ENCODE peak calls at places on chromosomes 5 and 9, in ten cellular contexts. One of them, this sample, is unnamed.

GRCh38 chr9:19976226-19976625 is 187.4 kb upstream of the SLC24A2 start:
- DNase-seq in NCI-H1092 treated with DMSO at 0.1 percent for 48 hours: no peak
- DNase-seq in kidney tubule cell: peak; percentile 76
- DNase-seq in AG08395: no peak
- DNase-seq in adrenal gland: no peak
- DNase-seq in activated effector memory CD4-positive, alpha-beta T cell treated with Interleukin-2 at 50 U/mL for 16 hours: no peak
- DNase-seq in A172: peak; percentile 18
- DNase-seq in lung: no peak
- DNase-seq in iPS-NIHi11: no peak
- DNase-seq in GM12891: no peak
- DNase-seq in this sample: no peak

GRCh38 chr5:73565969-73566547 is 515 bp downstream of the UTP15 start:
- DNase-seq in iPS-NIHi11: no peak
- DNase-seq in adrenal gland: no peak
- DNase-seq in kidney tubule cell: no peak
- DNase-seq in GM12891: no peak
- DNase-seq in A172: no peak
- DNase-seq in activated effector memory CD4-positive, alpha-beta T cell treated with Interleukin-2 at 50 U/mL for 16 hours: no peak
- DNase-seq in NCI-H1092 treated with DMSO at 0.1 percent for 48 hours: no peak
- DNase-seq in lung: no peak
- DNase-seq in AG08395: no peak
- DNase-seq in this sample: peak; percentile 6

GRCh38 chr9:78236511-78236950 is 656 bp downstream of the CEP78 start:
- DNase-seq in A172: no peak
- DNase-seq in NCI-H1092 treated with DMSO at 0.1 percent for 48 hours: no peak
- DNase-seq in adrenal gland: no peak
- DNase-seq in kidney tubule cell: peak; percentile 54
- DNase-seq in activated effector memory CD4-positive, alpha-beta T cell treated with Interleukin-2 at 50 U/mL for 16 hours: no peak
- DNase-seq in GM12891: no peak
- DNase-seq in lung: no peak
- DNase-seq in iPS-NIHi11: no peak
- DNase-seq in AG08395: peak; percentile 9
- DNase-seq in this sample: peak; percentile 14

GRCh38 chr9:9790216-9790872 is 822.5 kb downstream of the PTPRD start:
- DNase-seq in GM12891: no peak
- DNase-seq in activated effector memory CD4-positive, alpha-beta T cell treated with Interleukin-2 at 50 U/mL for 16 hours: no peak
- DNase-seq in lung: no peak
- DNase-seq in kidney tubule cell: peak; percentile 66
- DNase-seq in iPS-NIHi11: peak; percentile 16
- DNase-seq in NCI-H1092 treated with DMSO at 0.1 percent for 48 hours: peak; percentile 80
- DNase-seq in A172: peak; percentile 41
- DNase-seq in adrenal gland: peak; percentile 23
- DNase-seq in AG08395: no peak
- DNase-seq in this sample: peak; percentile 66

GRCh38 chr9:36263662-36264061 is 5.4 kb upstream of the GNE start:
- DNase-seq in A172: no peak
- DNase-seq in activated effector memory CD4-positive, alpha-beta T cell treated with Interleukin-2 at 50 U/mL for 16 hours: no peak
- DNase-seq in GM12891: no peak
- DNase-seq in AG08395: no peak
- DNase-seq in iPS-NIHi11: no peak
- DNase-seq in NCI-H1092 treated with DMSO at 0.1 percent for 48 hours: peak; percentile 14
- DNase-seq in lung: no peak
- DNase-seq in adrenal gland: no peak
- DNase-seq in kidney tubule cell: no peak
- DNase-seq in this sample: no peak

GRCh38 chr5:106241409-106241808 is 1429.3 kb downstream of the EFNA5 start:
- DNase-seq in adrenal gland: no peak
- DNase-seq in lung: no peak
- DNase-seq in iPS-NIHi11: no peak
- DNase-seq in GM12891: no peak
- DNase-seq in NCI-H1092 treated with DMSO at 0.1 percent for 48 hours: no peak
- DNase-seq in A172: no peak
- DNase-seq in AG08395: no peak
- DNase-seq in kidney tubule cell: no peak
- DNase-seq in activated effector memory CD4-positive, alpha-beta T cell treated with Interleukin-2 at 50 U/mL for 16 hours: no peak
- DNase-seq in this sample: no peak

GRCh38 chr9:127245637-127246164 is 18.9 kb upstream of the GARNL3 start:
- DNase-seq in adrenal gland: no peak
- DNase-seq in GM12891: no peak
- DNase-seq in A172: no peak
- DNase-seq in iPS-NIHi11: no peak
- DNase-seq in NCI-H1092 treated with DMSO at 0.1 percent for 48 hours: no peak
- DNase-seq in activated effector memory CD4-positive, alpha-beta T cell treated with Interleukin-2 at 50 U/mL for 16 hours: no peak
- DNase-seq in lung: no peak
- DNase-seq in kidney tubule cell: no peak
- DNase-seq in AG08395: no peak
- DNase-seq in this sample: no peak

GRCh38 chr9:7237473-7238243 is 479.9 kb downstream of the KDM4C start:
- DNase-seq in adrenal gland: no peak
- DNase-seq in NCI-H1092 treated with DMSO at 0.1 percent for 48 hours: peak; percentile 36
- DNase-seq in A172: no peak
- DNase-seq in kidney tubule cell: no peak
- DNase-seq in lung: no peak
- DNase-seq in GM12891: no peak
- DNase-seq in iPS-NIHi11: no peak
- DNase-seq in activated effector memory CD4-positive, alpha-beta T cell treated with Interleukin-2 at 50 U/mL for 16 hours: no peak
- DNase-seq in AG08395: peak; percentile 65
- DNase-seq in this sample: no peak

GRCh38 chr5:140042551-140043507 is at the start of gene NRG2:
- DNase-seq in iPS-NIHi11: peak; percentile 91
- DNase-seq in A172: peak; percentile 72
- DNase-seq in lung: peak; percentile 38
- DNase-seq in NCI-H1092 treated with DMSO at 0.1 percent for 48 hours: peak; percentile 33
- DNase-seq in adrenal gland: peak; percentile 78
- DNase-seq in GM12891: peak; percentile 65
- DNase-seq in activated effector memory CD4-positive, alpha-beta T cell treated with Interleukin-2 at 50 U/mL for 16 hours: peak; percentile 37
- DNase-seq in kidney tubule cell: peak; percentile 64
- DNase-seq in AG08395: peak; percentile 83
- DNase-seq in this sample: peak; percentile 82

GRCh38 chr9:27485158-27485557 is 38.9 kb upstream of the IFNK start:
- DNase-seq in A172: no peak
- DNase-seq in iPS-NIHi11: no peak
- DNase-seq in lung: no peak
- DNase-seq in adrenal gland: no peak
- DNase-seq in kidney tubule cell: no peak
- DNase-seq in AG08395: no peak
- DNase-seq in GM12891: peak; percentile 25
- DNase-seq in NCI-H1092 treated with DMSO at 0.1 percent for 48 hours: no peak
- DNase-seq in activated effector memory CD4-positive, alpha-beta T cell treated with Interleukin-2 at 50 U/mL for 16 hours: no peak
- DNase-seq in this sample: no peak

GRCh38 chr5:14270212-14270702 is 127.1 kb downstream of the TRIO start:
- DNase-seq in AG08395: peak; percentile 80
- DNase-seq in adrenal gland: peak; percentile 58
- DNase-seq in NCI-H1092 treated with DMSO at 0.1 percent for 48 hours: peak; percentile 56
- DNase-seq in GM12891: no peak
- DNase-seq in iPS-NIHi11: peak; percentile 69
- DNase-seq in lung: peak; percentile 51
- DNase-seq in A172: peak; percentile 88
- DNase-seq in kidney tubule cell: peak; percentile 82
- DNase-seq in activated effector memory CD4-positive, alpha-beta T cell treated with Interleukin-2 at 50 U/mL for 16 hours: no peak
- DNase-seq in this sample: peak; percentile 78

GRCh38 chr5:78549043-78549442 is 99.5 kb downstream of the LHFPL2 start:
- DNase-seq in NCI-H1092 treated with DMSO at 0.1 percent for 48 hours: no peak
- DNase-seq in adrenal gland: no peak
- DNase-seq in activated effector memory CD4-positive, alpha-beta T cell treated with Interleukin-2 at 50 U/mL for 16 hours: no peak
- DNase-seq in iPS-NIHi11: no peak
- DNase-seq in GM12891: no peak
- DNase-seq in lung: no peak
- DNase-seq in A172: no peak
- DNase-seq in AG08395: no peak
- DNase-seq in kidney tubule cell: no peak
- DNase-seq in this sample: no peak

GRCh38 chr9:8062459-8062858 is 262.9 kb upstream of the DMAC1 start:
- DNase-seq in A172: no peak
- DNase-seq in NCI-H1092 treated with DMSO at 0.1 percent for 48 hours: no peak
- DNase-seq in activated effector memory CD4-positive, alpha-beta T cell treated with Interleukin-2 at 50 U/mL for 16 hours: no peak
- DNase-seq in lung: no peak
- DNase-seq in AG08395: no peak
- DNase-seq in iPS-NIHi11: no peak
- DNase-seq in adrenal gland: no peak
- DNase-seq in GM12891: no peak
- DNase-seq in kidney tubule cell: no peak
- DNase-seq in this sample: no peak

GRCh38 chr5:2187687-2188086 is 305.0 kb upstream of the IRX4 start:
- DNase-seq in kidney tubule cell: no peak
- DNase-seq in adrenal gland: no peak
- DNase-seq in NCI-H1092 treated with DMSO at 0.1 percent for 48 hours: no peak
- DNase-seq in AG08395: no peak
- DNase-seq in GM12891: no peak
- DNase-seq in lung: no peak
- DNase-seq in A172: no peak
- DNase-seq in iPS-NIHi11: no peak
- DNase-seq in activated effector memory CD4-positive, alpha-beta T cell treated with Interleukin-2 at 50 U/mL for 16 hours: no peak
- DNase-seq in this sample: no peak

GRCh38 chr5:9801908-9802307 is 171.8 kb upstream of the TAS2R1 start:
- DNase-seq in AG08395: no peak
- DNase-seq in A172: no peak
- DNase-seq in NCI-H1092 treated with DMSO at 0.1 percent for 48 hours: no peak
- DNase-seq in kidney tubule cell: no peak
- DNase-seq in GM12891: no peak
- DNase-seq in iPS-NIHi11: no peak
- DNase-seq in adrenal gland: no peak
- DNase-seq in activated effector memory CD4-positive, alpha-beta T cell treated with Interleukin-2 at 50 U/mL for 16 hours: no peak
- DNase-seq in lung: no peak
- DNase-seq in this sample: no peak

GRCh38 chr9:17318821-17319320 is 184.0 kb downstream of the CNTLN start:
- DNase-seq in lung: no peak
- DNase-seq in NCI-H1092 treated with DMSO at 0.1 percent for 48 hours: no peak
- DNase-seq in A172: no peak
- DNase-seq in adrenal gland: no peak
- DNase-seq in AG08395: peak; percentile 3
- DNase-seq in GM12891: no peak
- DNase-seq in kidney tubule cell: no peak
- DNase-seq in iPS-NIHi11: no peak
- DNase-seq in activated effector memory CD4-positive, alpha-beta T cell treated with Interleukin-2 at 50 U/mL for 16 hours: no peak
- DNase-seq in this sample: no peak

GRCh38 chr5:164563370-164563769 is 1058.0 kb downstream of the MAT2B start:
- DNase-seq in GM12891: no peak
- DNase-seq in adrenal gland: no peak
- DNase-seq in kidney tubule cell: no peak
- DNase-seq in AG08395: no peak
- DNase-seq in A172: no peak
- DNase-seq in iPS-NIHi11: no peak
- DNase-seq in NCI-H1092 treated with DMSO at 0.1 percent for 48 hours: no peak
- DNase-seq in activated effector memory CD4-positive, alpha-beta T cell treated with Interleukin-2 at 50 U/mL for 16 hours: no peak
- DNase-seq in lung: no peak
- DNase-seq in this sample: no peak

GRCh38 chr5:137310051-137310730 is 188.9 kb downstream of the SPOCK1 start:
- DNase-seq in lung: no peak
- DNase-seq in AG08395: peak; percentile 94
- DNase-seq in iPS-NIHi11: no peak
- DNase-seq in activated effector memory CD4-positive, alpha-beta T cell treated with Interleukin-2 at 50 U/mL for 16 hours: no peak
- DNase-seq in NCI-H1092 treated with DMSO at 0.1 percent for 48 hours: no peak
- DNase-seq in adrenal gland: no peak
- DNase-seq in GM12891: no peak
- DNase-seq in A172: peak; percentile 94
- DNase-seq in kidney tubule cell: peak; percentile 90
- DNase-seq in this sample: peak; percentile 83

GRCh38 chr5:150734579-150735384 is 24.0 kb downstream of the DCTN4 start:
- DNase-seq in NCI-H1092 treated with DMSO at 0.1 percent for 48 hours: no peak
- DNase-seq in A172: no peak
- DNase-seq in activated effector memory CD4-positive, alpha-beta T cell treated with Interleukin-2 at 50 U/mL for 16 hours: no peak
- DNase-seq in GM12891: no peak
- DNase-seq in iPS-NIHi11: peak; percentile 5
- DNase-seq in lung: peak; percentile 59
- DNase-seq in AG08395: no peak
- DNase-seq in kidney tubule cell: no peak
- DNase-seq in adrenal gland: peak; percentile 41
- DNase-seq in this sample: no peak

GRCh38 chr5:175195698-175196656 is 248.0 kb downstream of the DRD1 start:
- DNase-seq in activated effector memory CD4-positive, alpha-beta T cell treated with Interleukin-2 at 50 U/mL for 16 hours: no peak
- DNase-seq in kidney tubule cell: no peak
- DNase-seq in adrenal gland: no peak
- DNase-seq in lung: no peak
- DNase-seq in A172: no peak
- DNase-seq in NCI-H1092 treated with DMSO at 0.1 percent for 48 hours: no peak
- DNase-seq in GM12891: no peak
- DNase-seq in AG08395: peak; percentile 15
- DNase-seq in iPS-NIHi11: peak; percentile 35
- DNase-seq in this sample: no peak

GRCh38 chr5:87122171-87122977 is 145.3 kb upstream of the RASA1 start:
- DNase-seq in lung: no peak
- DNase-seq in GM12891: no peak
- DNase-seq in adrenal gland: no peak
- DNase-seq in A172: no peak
- DNase-seq in kidney tubule cell: no peak
- DNase-seq in NCI-H1092 treated with DMSO at 0.1 percent for 48 hours: no peak
- DNase-seq in activated effector memory CD4-positive, alpha-beta T cell treated with Interleukin-2 at 50 U/mL for 16 hours: no peak
- DNase-seq in AG08395: no peak
- DNase-seq in iPS-NIHi11: no peak
- DNase-seq in this sample: peak; percentile 22

GRCh38 chr5:16410338-16410737 is 55.3 kb downstream of the ZNF622 start:
- DNase-seq in iPS-NIHi11: no peak
- DNase-seq in adrenal gland: no peak
- DNase-seq in GM12891: no peak
- DNase-seq in lung: no peak
- DNase-seq in AG08395: no peak
- DNase-seq in kidney tubule cell: no peak
- DNase-seq in A172: no peak
- DNase-seq in NCI-H1092 treated with DMSO at 0.1 percent for 48 hours: no peak
- DNase-seq in activated effector memory CD4-positive, alpha-beta T cell treated with Interleukin-2 at 50 U/mL for 16 hours: no peak
- DNase-seq in this sample: no peak

GRCh38 chr5:157690690-157691433 is 19.5 kb downstream of the C5orf52 start:
- DNase-seq in A172: no peak
- DNase-seq in kidney tubule cell: no peak
- DNase-seq in lung: no peak
- DNase-seq in iPS-NIHi11: no peak
- DNase-seq in NCI-H1092 treated with DMSO at 0.1 percent for 48 hours: no peak
- DNase-seq in AG08395: no peak
- DNase-seq in adrenal gland: no peak
- DNase-seq in GM12891: no peak
- DNase-seq in activated effector memory CD4-positive, alpha-beta T cell treated with Interleukin-2 at 50 U/mL for 16 hours: no peak
- DNase-seq in this sample: no peak

GRCh38 chr9:95003694-95004451 is 277.4 kb downstream of the AOPEP start:
- DNase-seq in kidney tubule cell: peak; percentile 72
- DNase-seq in adrenal gland: peak; percentile 77
- DNase-seq in iPS-NIHi11: peak; percentile 67
- DNase-seq in lung: peak; percentile 56
- DNase-seq in AG08395: peak; percentile 60
- DNase-seq in activated effector memory CD4-positive, alpha-beta T cell treated with Interleukin-2 at 50 U/mL for 16 hours: no peak
- DNase-seq in GM12891: peak; percentile 43
- DNase-seq in A172: peak; percentile 61
- DNase-seq in NCI-H1092 treated with DMSO at 0.1 percent for 48 hours: peak; percentile 50
- DNase-seq in this sample: peak; percentile 63

GRCh38 chr5:146291421-146292074 is 47.1 kb upstream of the POU4F3 start:
- DNase-seq in lung: no peak
- DNase-seq in iPS-NIHi11: peak; percentile 69
- DNase-seq in GM12891: peak; percentile 9
- DNase-seq in A172: peak; percentile 67
- DNase-seq in NCI-H1092 treated with DMSO at 0.1 percent for 48 hours: peak; percentile 18
- DNase-seq in kidney tubule cell: peak; percentile 63
- DNase-seq in activated effector memory CD4-positive, alpha-beta T cell treated with Interleukin-2 at 50 U/mL for 16 hours: no peak
- DNase-seq in adrenal gland: peak; percentile 23
- DNase-seq in AG08395: peak; percentile 73
- DNase-seq in this sample: peak; percentile 59

GRCh38 chr5:32331217-32331926 is 18.6 kb upstream of the MTMR12 start:
- DNase-seq in iPS-NIHi11: no peak
- DNase-seq in AG08395: no peak
- DNase-seq in activated effector memory CD4-positive, alpha-beta T cell treated with Interleukin-2 at 50 U/mL for 16 hours: no peak
- DNase-seq in GM12891: no peak
- DNase-seq in A172: no peak
- DNase-seq in kidney tubule cell: no peak
- DNase-seq in adrenal gland: no peak
- DNase-seq in lung: no peak
- DNase-seq in NCI-H1092 treated with DMSO at 0.1 percent for 48 hours: no peak
- DNase-seq in this sample: no peak

GRCh38 chr5:56580864-56581263 is 234.5 kb upstream of the MAP3K1 start:
- DNase-seq in NCI-H1092 treated with DMSO at 0.1 percent for 48 hours: no peak
- DNase-seq in GM12891: no peak
- DNase-seq in adrenal gland: no peak
- DNase-seq in AG08395: no peak
- DNase-seq in lung: no peak
- DNase-seq in A172: no peak
- DNase-seq in iPS-NIHi11: no peak
- DNase-seq in kidney tubule cell: no peak
- DNase-seq in activated effector memory CD4-positive, alpha-beta T cell treated with Interleukin-2 at 50 U/mL for 16 hours: no peak
- DNase-seq in this sample: no peak

GRCh38 chr5:109656829-109657228 is 32.9 kb upstream of the MAN2A1 start:
- DNase-seq in AG08395: peak; percentile 90
- DNase-seq in kidney tubule cell: peak; percentile 86
- DNase-seq in lung: peak; percentile 45
- DNase-seq in A172: peak; percentile 93
- DNase-seq in activated effector memory CD4-positive, alpha-beta T cell treated with Interleukin-2 at 50 U/mL for 16 hours: peak; percentile 9
- DNase-seq in NCI-H1092 treated with DMSO at 0.1 percent for 48 hours: no peak
- DNase-seq in GM12891: no peak
- DNase-seq in adrenal gland: peak; percentile 53
- DNase-seq in iPS-NIHi11: no peak
- DNase-seq in this sample: no peak